ENCODE peak calls at places on chromosomes 12 and 14, in seven cellular contexts. E is H1, C is GM12892, Q is SK-N-SH, K is GM12878, D is K562, L is HepG2. X is an unnamed sample.

GRCh38 chr14:99132821-99133562 is 139.0 kb downstream of the BCL11B start:
- DNase-seq in E (peak), C (no peak), Q (no peak), L (no peak), K (no peak), D (no peak), X (no peak)

GRCh38 chr14:96565811-96566210 is 63.6 kb downstream of the PAPOLA start:
- DNase-seq in L (no peak), D (no peak), E (no peak), C (no peak), K (no peak), Q (no peak), X (no peak)

GRCh38 chr12:59113831-59114273 is 193.5 kb upstream of the LRIG3 start:
- DNase-seq in K (peak), E (peak), C (peak), L (peak), D (peak), Q (peak), X (peak)

GRCh38 chr12:6961695-6962284 is 8.7 kb downstream of the PHB2 start:
- DNase-seq in K (no peak), Q (peak), D (peak), E (peak), C (no peak), L (peak), X (no peak)

GRCh38 chr14:103867523-103867953 is 20.2 kb upstream of the PPP1R13B start:
- DNase-seq in L (no peak), D (no peak), C (no peak), K (no peak), Q (peak), E (peak), X (no peak)

GRCh38 chr12:80186727-80187217 is 87.4 kb downstream of the OTOGL start:
- DNase-seq in L (peak), C (no peak), D (peak), Q (peak), E (no peak), K (peak), X (no peak)

GRCh38 chr12:1740161-1740948 is 49.5 kb downstream of the ADIPOR2 start:
- DNase-seq in K (no peak), L (no peak), E (no peak), Q (no peak), D (no peak), C (no peak), X (no peak)

GRCh38 chr12:41942355-41942754 is 202.3 kb downstream of the GXYLT1 start:
- DNase-seq in D (no peak), C (no peak), K (no peak), L (no peak), Q (no peak), E (no peak), X (no peak)

GRCh38 chr12:90854136-90854689 is 100.8 kb downstream of the CCER1 start:
- DNase-seq in Q (peak), D (no peak), K (no peak), E (no peak), L (peak), C (no peak), X (no peak)

GRCh38 chr12:14691560-14691959 is 4.8 kb downstream of the GUCY2C start:
- DNase-seq in K (no peak), C (no peak), E (no peak), L (no peak), D (no peak), Q (no peak), X (no peak)

GRCh38 chr12:124563401-124563800 is 4.0 kb downstream of the NCOR2 start:
- DNase-seq in D (no peak), E (no peak), C (no peak), K (no peak), L (no peak), Q (no peak), X (no peak)

GRCh38 chr14:104681689-104682074 is 7.7 kb upstream of the INF2 start:
- DNase-seq in L (peak), Q (peak), K (no peak), D (no peak), E (peak), C (no peak), X (no peak)

GRCh38 chr12:58933068-58933681 is 12.9 kb upstream of the LRIG3 start:
- DNase-seq in K (no peak), Q (no peak), L (no peak), E (no peak), D (no peak), C (no peak), X (no peak)

GRCh38 chr12:4272014-4272975 is 1.3 kb upstream of the CCND2 start:
- DNase-seq in Q (peak), D (peak), E (peak), L (no peak), K (peak), C (peak), X (peak)

GRCh38 chr14:76710093-76711010 is 50.9 kb upstream of the VASH1 start:
- DNase-seq in K (no peak), L (peak), C (no peak), D (peak), E (peak), Q (peak), X (no peak)

GRCh38 chr12:128989287-128989686 is 136.0 kb downstream of the GLT1D1 start:
- DNase-seq in Q (no peak), C (no peak), L (no peak), K (no peak), E (no peak), D (no peak), X (no peak)

GRCh38 chr12:6444031-6444430 is 724 bp upstream of the CD27 start:
- DNase-seq in E (no peak), L (no peak), D (no peak), C (no peak), Q (no peak), K (no peak), X (no peak)

GRCh38 chr14:76930549-76930948 is 98.0 kb downstream of the IRF2BPL start:
- DNase-seq in L (no peak), C (no peak), Q (no peak), E (no peak), D (no peak), K (no peak), X (no peak)

GRCh38 chr12:119902084-119902509 is 25.0 kb upstream of the CIT start:
- DNase-seq in D (peak), L (peak), Q (peak), C (peak), E (peak), K (peak), X (peak)

GRCh38 chr12:87413784-87414183 is 615.4 kb downstream of the C12orf50 start:
- DNase-seq in D (no peak), L (no peak), K (no peak), Q (peak), E (no peak), C (no peak), X (no peak)

GRCh38 chr12:7628401-7628961 is 37.2 kb downstream of the APOBEC1 start:
- DNase-seq in K (no peak), E (no peak), Q (no peak), D (no peak), L (no peak), C (no peak), X (no peak)

GRCh38 chr12:113310489-113310888 is 24.4 kb downstream of the SLC8B1 start:
- DNase-seq in D (no peak), L (peak), E (no peak), C (no peak), Q (no peak), K (no peak), X (no peak)

GRCh38 chr12:92493816-92494215 is 209.0 kb upstream of the PLEKHG7 start:
- DNase-seq in K (no peak), L (no peak), D (no peak), C (no peak), E (no peak), Q (no peak), X (no peak)

GRCh38 chr12:31491819-31492598 is 98.9 kb downstream of the DENND5B start:
- DNase-seq in K (no peak), Q (no peak), L (peak), E (no peak), C (no peak), D (no peak), X (no peak)

GRCh38 chr14:34450958-34451357 is 11.1 kb downstream of the SPTSSA start:
- DNase-seq in E (no peak), L (no peak), D (no peak), C (no peak), K (no peak), Q (no peak), X (no peak)

GRCh38 chr14:74835607-74836250 is 40.2 kb downstream of the PROX2 start:
- DNase-seq in E (no peak), L (no peak), D (no peak), C (no peak), K (peak), Q (no peak), X (no peak)

GRCh38 chr12:9024512-9024911 is 35.2 kb downstream of the KLRG1 start:
- DNase-seq in L (no peak), D (no peak), Q (no peak), C (no peak), E (no peak), K (no peak), X (no peak)

GRCh38 chr12:48980953-48981756 is 3.0 kb downstream of the WNT1 start:
- DNase-seq in Q (peak), L (no peak), E (no peak), C (no peak), D (peak), K (no peak), X (no peak)

GRCh38 chr14:74893614-74894091 is 11.9 kb downstream of the DLST start:
- DNase-seq in C (no peak), Q (no peak), L (no peak), D (no peak), E (no peak), K (peak), X (no peak)

GRCh38 chr14:58912799-58913432 is 275.2 kb downstream of the DACT1 start:
- DNase-seq in E (no peak), K (no peak), D (no peak), Q (no peak), L (no peak), C (no peak), X (no peak)

GRCh38 chr12:14907953-14908352 is 22.3 kb upstream of the MGP start:
- DNase-seq in E (no peak), L (no peak), D (no peak), Q (no peak), K (no peak), C (no peak), X (no peak)

GRCh38 chr14:96225745-96226151 is 21.1 kb downstream of the BDKRB2 start:
- DNase-seq in D (no peak), C (no peak), K (no peak), Q (peak), L (peak), E (peak), X (no peak)

GRCh38 chr14:59897757-59898383 is 22.1 kb upstream of the LRRC9 start:
- DNase-seq in Q (peak), K (no peak), E (no peak), C (no peak), D (no peak), L (peak), X (no peak)

GRCh38 chr14:79318371-79318770 is 892.9 kb downstream of the DIO2 start:
- DNase-seq in E (no peak), L (no peak), D (no peak), C (no peak), Q (no peak), K (no peak), X (no peak)

GRCh38 chr14:103871596-103872480 is 24.5 kb upstream of the PPP1R13B start:
- DNase-seq in C (peak), K (peak), Q (no peak), D (peak), E (peak), L (no peak), X (peak)

GRCh38 chr12:88424791-88425730 is 155.2 kb downstream of the KITLG start:
- DNase-seq in E (no peak), C (no peak), L (no peak), K (no peak), Q (no peak), D (no peak), X (no peak)

DNA sequence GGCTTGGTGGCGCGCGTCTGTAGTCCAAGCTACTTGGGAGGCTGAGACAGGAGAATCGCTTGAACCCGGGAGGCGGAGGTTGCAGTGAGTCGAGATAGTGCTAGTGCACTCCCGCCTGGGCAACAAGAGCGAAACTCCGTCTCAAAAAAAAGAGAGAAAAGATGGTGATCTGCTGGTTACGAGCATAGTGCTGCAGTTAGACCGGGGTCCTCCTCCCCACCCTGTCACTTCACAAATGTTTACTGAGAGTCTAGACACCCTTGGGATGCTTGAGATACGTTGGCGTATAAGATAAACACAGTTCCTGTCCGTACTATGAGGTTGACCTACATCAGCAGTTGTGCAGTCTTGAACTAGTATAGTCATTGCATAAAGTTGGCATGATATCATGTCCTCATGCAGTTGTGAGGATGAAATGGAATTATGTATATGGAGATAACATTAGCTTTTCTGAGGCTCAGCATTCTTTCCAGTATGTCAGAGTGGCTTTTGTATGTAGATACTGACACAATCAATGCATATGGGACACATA is 787 bp downstream of the ACAD10 start:
- DNase-seq in D (no peak), L (no peak), E (no peak), K (no peak), C (no peak), Q (no peak), X (no peak)
- TF ChIP-seq TAF1 in D (no peak), L (no peak), E (no peak), K (no peak), C (no peak), Q (no peak), X (no peak)

GRCh38 chr12:106885026-106885425 is 70.7 kb upstream of the TMEM263 start:
- DNase-seq in D (no peak), K (no peak), Q (no peak), E (no peak), L (no peak), C (no peak), X (no peak)

GRCh38 chr12:106886921-106887320 is 68.8 kb upstream of the TMEM263 start:
- DNase-seq in D (no peak), C (no peak), E (no peak), L (no peak), Q (no peak), K (no peak), X (no peak)

GRCh38 chr12:106879612-106880011 is 76.1 kb upstream of the TMEM263 start:
- DNase-seq in D (no peak), C (no peak), Q (no peak), L (no peak), E (no peak), K (no peak), X (no peak)

GRCh38 chr12:106885546-106886249 is 70.0 kb upstream of the TMEM263 start:
- DNase-seq in K (no peak), C (no peak), Q (no peak), E (no peak), L (no peak), D (no peak), X (no peak)

GRCh38 chr12:106883421-106883820 is 72.3 kb upstream of the TMEM263 start:
- DNase-seq in K (no peak), D (no peak), L (no peak), E (no peak), Q (no peak), C (no peak), X (no peak)
- TF ChIP-seq TAF1 in K (no peak), D (no peak), L (no peak), E (no peak), Q (no peak), C (no peak), X (no peak)

DNA sequence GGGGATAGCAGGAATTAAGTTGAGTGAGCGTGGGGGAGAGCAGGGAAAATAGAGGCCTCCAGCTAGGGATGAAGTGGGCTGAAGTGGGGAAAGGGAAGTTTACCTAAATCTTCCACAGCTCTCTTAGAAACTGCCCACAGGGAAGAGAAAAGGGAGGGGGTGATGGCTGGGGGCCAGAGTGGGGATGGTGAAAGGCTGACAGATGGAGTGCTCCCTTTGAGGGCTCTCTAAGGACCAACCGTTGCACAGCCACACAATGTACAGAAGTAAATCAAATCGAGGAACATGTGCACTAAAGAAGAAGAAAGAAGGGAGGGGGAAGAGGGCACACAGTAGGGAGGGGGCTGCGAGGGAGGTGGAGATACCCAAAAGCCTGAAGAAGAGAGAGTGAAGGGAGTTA is 10.6 kb upstream of the NEUROD4 start:
- DNase-seq in E (no peak), L (no peak), D (no peak), Q (no peak), K (no peak), C (no peak), X (no peak)
- TF ChIP-seq TAF1 in E (no peak), L (no peak), D (no peak), Q (no peak), K (no peak), C (no peak), X (no peak)

GRCh38 chr12:96908170-96908675 is 1.2 kb downstream of the NEDD1 start:
- DNase-seq in D (no peak), L (no peak), C (no peak), K (no peak), E (no peak), Q (no peak), X (no peak)
- TF ChIP-seq TAF1 in D (no peak), L (no peak), C (no peak), K (no peak), E (no peak), Q (no peak), X (no peak)

GRCh38 chr12:64610092-64610659 is at the start of gene RASSF3:
- DNase-seq in Q (peak), C (peak), E (peak), K (no peak), D (peak), L (peak), X (peak)

GRCh38 chr12:64608901-64609542 is 1.3 kb upstream of the RASSF3 start:
- DNase-seq in D (peak), Q (peak), K (peak), L (peak), E (peak), C (peak), X (peak)

GRCh38 chr12:64611430-64612286 is 1.4 kb downstream of the RASSF3 start:
- DNase-seq in C (no peak), D (no peak), E (no peak), Q (peak), L (no peak), K (no peak), X (no peak)

GRCh38 chr12:64609543-64610091 is 678 bp upstream of the RASSF3 start:
- DNase-seq in L (no peak), C (no peak), Q (peak), D (no peak), K (no peak), E (no peak), X (no peak)

GRCh38 chr12:64610660-64611429 is 550 bp downstream of the RASSF3 start:
- DNase-seq in C (peak), L (peak), K (no peak), D (peak), E (peak), Q (peak), X (peak)
- TF ChIP-seq TAF1 in C (peak), L (peak), K (peak), D (peak), E (peak), Q (no peak), X (peak)